ENCODE peak calls at places on chromosomes 1 and 21, in five cellular contexts. U is uterus, M is suprapubic skin, H is endothelial cell of umbilical vein, T is upper lobe of left lung. G is an unnamed sample.
A peak's percentile ranks its signal among the peaks of the same experiment; 100 is the strongest.

GRCh38 chr21:26005464-26005863 is 165.1 kb downstream of the APP start:
- DNase-seq in U (no peak), T (no peak), M (no peak), H (no peak), G (no peak)

GRCh38 chr1:150708595-150708994 is 11.6 kb upstream of the GOLPH3L start:
- DNase-seq in U (no peak), M (no peak), T (no peak), H (no peak), G (no peak)

GRCh38 chr1:159800177-159800935 is 1.8 kb upstream of the FCRL6 start:
- DNase-seq in T (no peak), H (no peak), U (no peak), M (no peak), G (no peak)

GRCh38 chr1:208387908-208388756 is 143.9 kb upstream of the PLXNA2 start:
- DNase-seq in U (no peak), H (no peak), T (no peak), M (no peak), G (no peak)

GRCh38 chr1:156489166-156489934 is 11.2 kb downstream of the MEF2D start:
- DNase-seq in M (no peak), T (no peak), H (no peak), U (no peak), G (no peak)

GRCh38 chr1:5225687-5226389 is 571.4 kb downstream of the AJAP1 start:
- DNase-seq in T (no peak), M (no peak), U (no peak), H (no peak), G (no peak)

GRCh38 chr1:56920551-56920950 is 45.3 kb downstream of the C8B start:
- DNase-seq in T (no peak), H (no peak), U (no peak), M (no peak), G (no peak)

GRCh38 chr1:232943679-232944252 is 6.6 kb upstream of the NTPCR start:
- DNase-seq in M (no peak), H (no peak), U (no peak), T (no peak), G (no peak)

GRCh38 chr21:46221664-46222435 is 6.7 kb downstream of the LSS start:
- DNase-seq in M (peak; percentile 29), U (no peak), H (no peak), T (no peak), G (no peak)

GRCh38 chr21:45011911-45012660 is 62.3 kb upstream of the ADARB1 start:
- DNase-seq in H (peak; percentile 78), U (peak; percentile 45), M (no peak), T (peak; percentile 75), G (no peak)

GRCh38 chr1:75696000-75696399 is 28.5 kb upstream of the ACADM start:
- DNase-seq in U (no peak), T (no peak), M (no peak), H (no peak), G (no peak)

GRCh38 chr1:164604541-164604940 is 45.6 kb downstream of the PBX1 start:
- DNase-seq in T (no peak), M (no peak), H (no peak), U (no peak), G (no peak)

GRCh38 chr21:29893687-29894086 is 46.1 kb downstream of the GRIK1 start:
- DNase-seq in U (no peak), T (no peak), M (no peak), H (no peak), G (no peak)

GRCh38 chr21:41366522-41367151 is 4.8 kb downstream of the MX2 start:
- DNase-seq in T (no peak), M (no peak), U (no peak), H (no peak), G (no peak)

GRCh38 chr1:40240390-40240789 is 7.3 kb upstream of the TMCO2 start:
- DNase-seq in T (no peak), M (no peak), U (no peak), H (no peak), G (no peak)

GRCh38 chr1:7786785-7787184 is 2.7 kb downstream of the PER3 start:
- DNase-seq in T (no peak), M (no peak), H (no peak), U (no peak), G (no peak)

GRCh38 chr1:211699059-211699458 is 23.6 kb upstream of the NEK2 start:
- DNase-seq in T (peak; percentile 61), H (no peak), M (no peak), U (no peak), G (no peak)

GRCh38 chr1:3608154-3608553 is 3.2 kb downstream of the MEGF6 start:
- DNase-seq in T (no peak), H (no peak), M (no peak), U (no peak), G (no peak)

GRCh38 chr1:208557046-208557445 is 312.9 kb upstream of the PLXNA2 start:
- DNase-seq in M (no peak), H (no peak), U (no peak), T (no peak), G (no peak)

GRCh38 chr1:235867903-235868469 is 1.3 kb upstream of the LYST start:
- DNase-seq in U (no peak), T (no peak), M (no peak), H (no peak), G (no peak)

GRCh38 chr1:26124433-26125318 is 13.1 kb downstream of the PDIK1L start:
- DNase-seq in T (no peak), M (no peak), H (no peak), U (no peak), G (no peak)

GRCh38 chr21:31442339-31442738 is 98.3 kb upstream of the TIAM1 start:
- DNase-seq in U (no peak), H (no peak), T (no peak), M (no peak), G (no peak)

GRCh38 chr1:198776602-198777029 is 137.8 kb downstream of the PTPRC start:
- DNase-seq in M (no peak), T (no peak), H (peak; percentile 98), U (no peak), G (peak; percentile 45)

DNA sequence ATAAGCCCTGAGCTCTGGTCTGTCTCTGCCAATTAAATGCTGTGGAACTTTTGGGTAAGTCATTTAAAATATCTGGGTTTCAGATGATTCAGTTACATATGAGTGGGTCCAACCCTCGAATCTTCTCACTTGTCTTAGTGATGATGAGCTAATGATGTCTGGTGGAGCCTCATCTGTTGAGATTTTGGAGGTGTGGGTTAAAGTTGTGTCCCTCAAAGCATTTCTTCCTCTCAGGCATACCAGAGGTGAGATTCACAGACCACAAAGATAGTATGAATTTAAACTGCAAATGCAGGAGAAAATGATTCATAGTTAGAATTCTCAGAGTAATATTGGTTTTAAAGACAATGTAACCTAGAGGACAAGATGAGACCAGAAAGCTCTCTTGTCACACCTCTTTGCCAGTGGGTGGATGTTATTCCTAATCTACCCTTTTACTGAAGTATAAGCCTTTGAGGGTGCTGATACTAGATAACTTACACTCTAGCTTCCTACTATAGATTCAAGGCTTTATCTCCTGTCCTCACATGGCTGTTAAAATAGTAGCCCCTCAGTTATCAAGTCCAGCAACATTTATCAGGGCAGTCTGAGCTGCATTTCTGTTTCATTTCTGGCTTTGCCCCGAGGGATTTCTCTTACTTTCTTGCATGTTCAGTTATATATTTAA is 90.7 kb downstream of the MT1HL1 start:
- DNase-seq in T (no peak), H (no peak), U (no peak), M (no peak), G (no peak)
- TF ChIP-seq POLR2A in T (no peak), H (no peak), U (no peak), M (no peak), G (no peak)

GRCh38 chr1:112762541-112763141 is 47.5 kb upstream of the PPM1J start:
- DNase-seq in T (no peak), U (no peak), H (no peak), M (peak; percentile 40), G (no peak)
- H3K4me3 ChIP-seq in T (no peak overlapping the region), U (no peak overlapping the region), H (no peak overlapping the region), M (no peak overlapping the region), G (no peak overlapping the region)

GRCh38 chr1:222814536-222815366 is at the start of gene DISP1:
- DNase-seq in M (peak; percentile 88), H (peak; percentile 65), T (peak; percentile 96), U (peak; percentile 86), G (peak; percentile 61)
- TF ChIP-seq POLR2A in M (no peak), H (peak; percentile 44), T (peak; percentile 24), U (peak; percentile 38), G (peak; percentile 67)

GRCh38 chr1:204213668-204214662 is at the start of gene GOLT1A:
- DNase-seq in T (peak; percentile 90), M (no peak), H (peak; percentile 75), U (peak; percentile 61), G (peak; percentile 48)
- H3K4me3 ChIP-seq in T (peak within 1 kb of the TSS; percentile 50), M (peak within 1 kb of the TSS; percentile 35), H (no peak within 1 kb of the TSS), U (no peak within 1 kb of the TSS), G (peak within 1 kb of the TSS; percentile 26)

GRCh38 chr1:32388641-32389040 is 5.6 kb downstream of the BSDC1 start:
- DNase-seq in T (no peak), H (no peak), U (no peak), M (no peak), G (no peak)
- TF ChIP-seq POLR2A in T (no peak), H (no peak), U (no peak), M (no peak), G (no peak)

G was measured in tibial nerve.